ENCODE peak calls at places on chromosomes 12 and 14, in six cellular contexts. One of them, this sample, is unnamed.

GRCh38 chr14:105281354-105282097 is 19.3 kb downstream of the BRF1 start:
- DNase-seq in effector memory CD4-positive, alpha-beta T cell: no peak
- DNase-seq in CD4-positive, CD25-positive, alpha-beta regulatory T cell: peak
- DNase-seq in CD8-positive, alpha-beta memory T cell: no peak
- DNase-seq in upper lobe of right lung: no peak
- DNase-seq in ovary: no peak
- DNase-seq in this sample: peak

GRCh38 chr12:65937181-65937641 is 112.9 kb downstream of the HMGA2 start:
- DNase-seq in effector memory CD4-positive, alpha-beta T cell: no peak
- DNase-seq in CD4-positive, CD25-positive, alpha-beta regulatory T cell: no peak
- DNase-seq in CD8-positive, alpha-beta memory T cell: no peak
- DNase-seq in upper lobe of right lung: no peak
- DNase-seq in ovary: no peak
- DNase-seq in this sample: no peak

GRCh38 chr14:72559227-72559626 is 334.7 kb downstream of the DPF3 start:
- DNase-seq in effector memory CD4-positive, alpha-beta T cell: no peak
- DNase-seq in CD4-positive, CD25-positive, alpha-beta regulatory T cell: no peak
- DNase-seq in CD8-positive, alpha-beta memory T cell: no peak
- DNase-seq in upper lobe of right lung: no peak
- DNase-seq in ovary: no peak
- DNase-seq in this sample: peak

GRCh38 chr12:3490848-3491382 is at the start of gene PRMT8:
- DNase-seq in effector memory CD4-positive, alpha-beta T cell: no peak
- DNase-seq in CD4-positive, CD25-positive, alpha-beta regulatory T cell: no peak
- DNase-seq in CD8-positive, alpha-beta memory T cell: no peak
- DNase-seq in upper lobe of right lung: no peak
- DNase-seq in ovary: no peak
- DNase-seq in this sample: no peak

GRCh38 chr12:1457901-1458300 is 136.5 kb downstream of the FBXL14 start:
- DNase-seq in effector memory CD4-positive, alpha-beta T cell: no peak
- DNase-seq in CD4-positive, CD25-positive, alpha-beta regulatory T cell: no peak
- DNase-seq in CD8-positive, alpha-beta memory T cell: no peak
- DNase-seq in upper lobe of right lung: no peak
- DNase-seq in ovary: no peak
- DNase-seq in this sample: no peak

GRCh38 chr14:99654235-99655000 is 9.5 kb downstream of the HHIPL1 start:
- DNase-seq in effector memory CD4-positive, alpha-beta T cell: no peak
- DNase-seq in CD4-positive, CD25-positive, alpha-beta regulatory T cell: no peak
- DNase-seq in CD8-positive, alpha-beta memory T cell: no peak
- DNase-seq in upper lobe of right lung: no peak
- DNase-seq in ovary: peak
- DNase-seq in this sample: no peak

GRCh38 chr14:101082036-101082435 is 178.5 kb upstream of the RTL1 start:
- DNase-seq in effector memory CD4-positive, alpha-beta T cell: no peak
- DNase-seq in CD4-positive, CD25-positive, alpha-beta regulatory T cell: no peak
- DNase-seq in CD8-positive, alpha-beta memory T cell: no peak
- DNase-seq in upper lobe of right lung: peak
- DNase-seq in ovary: no peak
- DNase-seq in this sample: no peak

GRCh38 chr14:101733211-101733610 is 28.3 kb upstream of the PPP2R5C start:
- DNase-seq in effector memory CD4-positive, alpha-beta T cell: no peak
- DNase-seq in CD4-positive, CD25-positive, alpha-beta regulatory T cell: no peak
- DNase-seq in CD8-positive, alpha-beta memory T cell: no peak
- DNase-seq in upper lobe of right lung: no peak
- DNase-seq in ovary: no peak
- DNase-seq in this sample: no peak

GRCh38 chr12:12784911-12785814 is at the start of gene APOLD1:
- DNase-seq in effector memory CD4-positive, alpha-beta T cell: no peak
- DNase-seq in CD4-positive, CD25-positive, alpha-beta regulatory T cell: no peak
- DNase-seq in CD8-positive, alpha-beta memory T cell: no peak
- DNase-seq in upper lobe of right lung: no peak
- DNase-seq in ovary: no peak
- DNase-seq in this sample: no peak

GRCh38 chr14:37792124-37792523 is 196.7 kb downstream of the TTC6 start:
- DNase-seq in effector memory CD4-positive, alpha-beta T cell: no peak
- DNase-seq in CD4-positive, CD25-positive, alpha-beta regulatory T cell: no peak
- DNase-seq in CD8-positive, alpha-beta memory T cell: no peak
- DNase-seq in upper lobe of right lung: no peak
- DNase-seq in ovary: no peak
- DNase-seq in this sample: no peak

GRCh38 chr14:96203635-96204034 is 1.0 kb upstream of the BDKRB2 start:
- DNase-seq in effector memory CD4-positive, alpha-beta T cell: no peak
- DNase-seq in CD4-positive, CD25-positive, alpha-beta regulatory T cell: no peak
- DNase-seq in CD8-positive, alpha-beta memory T cell: no peak
- DNase-seq in upper lobe of right lung: no peak
- DNase-seq in ovary: no peak
- DNase-seq in this sample: no peak
- H3K4me3 ChIP-seq in effector memory CD4-positive, alpha-beta T cell: no peak
- H3K4me3 ChIP-seq in CD4-positive, CD25-positive, alpha-beta regulatory T cell: no peak
- H3K4me3 ChIP-seq in CD8-positive, alpha-beta memory T cell: no peak
- H3K4me3 ChIP-seq in upper lobe of right lung: no peak
- H3K4me3 ChIP-seq in ovary: no peak
- H3K4me3 ChIP-seq in this sample: no peak

GRCh38 chr14:103857256-103857655 is 9.9 kb upstream of the PPP1R13B start:
- DNase-seq in effector memory CD4-positive, alpha-beta T cell: no peak
- DNase-seq in CD4-positive, CD25-positive, alpha-beta regulatory T cell: no peak
- DNase-seq in CD8-positive, alpha-beta memory T cell: no peak
- DNase-seq in upper lobe of right lung: no peak
- DNase-seq in ovary: no peak
- DNase-seq in this sample: no peak

GRCh38 chr14:103854017-103854808 is 6.8 kb upstream of the PPP1R13B start:
- DNase-seq in effector memory CD4-positive, alpha-beta T cell: no peak
- DNase-seq in CD4-positive, CD25-positive, alpha-beta regulatory T cell: no peak
- DNase-seq in CD8-positive, alpha-beta memory T cell: no peak
- DNase-seq in upper lobe of right lung: no peak
- DNase-seq in ovary: no peak
- DNase-seq in this sample: no peak

GRCh38 chr14:103856105-103856504 is 8.7 kb upstream of the PPP1R13B start:
- DNase-seq in effector memory CD4-positive, alpha-beta T cell: no peak
- DNase-seq in CD4-positive, CD25-positive, alpha-beta regulatory T cell: no peak
- DNase-seq in CD8-positive, alpha-beta memory T cell: no peak
- DNase-seq in upper lobe of right lung: no peak
- DNase-seq in ovary: no peak
- DNase-seq in this sample: no peak

GRCh38 chr14:103855734-103856095 is 8.3 kb upstream of the PPP1R13B start:
- DNase-seq in effector memory CD4-positive, alpha-beta T cell: no peak
- DNase-seq in CD4-positive, CD25-positive, alpha-beta regulatory T cell: no peak
- DNase-seq in CD8-positive, alpha-beta memory T cell: no peak
- DNase-seq in upper lobe of right lung: no peak
- DNase-seq in ovary: no peak
- DNase-seq in this sample: no peak

DNA sequence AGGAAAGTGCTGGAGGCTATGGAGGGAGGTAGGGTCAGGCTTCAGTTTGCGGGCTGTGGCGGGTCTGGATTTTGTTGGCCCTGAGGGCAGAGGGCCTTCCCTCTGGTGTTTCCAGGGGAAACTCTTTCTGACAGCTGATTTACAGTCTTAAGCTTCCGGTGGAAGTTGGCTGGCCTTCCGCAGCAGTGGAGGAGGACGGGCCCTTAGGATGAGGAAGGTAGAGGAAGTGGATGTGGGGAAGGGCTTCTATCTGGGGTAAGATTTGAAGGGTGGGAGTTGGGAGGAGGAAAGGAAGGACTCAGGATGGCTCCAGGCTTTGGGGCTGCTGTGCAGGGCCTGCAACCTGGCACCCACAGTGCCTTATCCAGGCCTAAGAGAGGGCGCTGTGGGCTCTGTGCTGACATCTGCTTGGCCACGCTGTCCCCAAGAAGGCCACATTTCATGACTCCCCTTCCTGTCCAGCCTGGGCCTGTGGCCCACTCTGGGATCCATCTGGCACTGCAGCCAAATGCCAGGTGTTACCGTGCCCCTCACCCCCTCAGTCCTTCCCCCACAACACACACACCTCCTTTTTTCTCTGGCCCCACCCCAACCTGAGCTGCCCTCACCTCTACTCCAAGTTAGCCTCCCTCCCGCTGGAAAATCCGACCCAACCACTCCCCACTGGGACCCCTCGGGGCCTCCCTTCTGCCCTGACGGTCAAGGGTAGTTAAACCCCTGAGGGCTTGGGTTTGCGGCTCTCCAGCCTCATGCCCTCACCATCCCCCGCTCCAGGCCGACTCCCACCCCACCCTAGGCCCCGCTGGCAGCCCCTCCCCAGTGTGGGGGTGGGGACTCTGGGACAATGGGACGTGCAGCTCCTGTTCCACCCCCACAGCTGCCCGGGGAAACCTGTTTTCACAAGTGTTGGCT is 7.7 kb upstream of the PPP1R13B start:
- DNase-seq in effector memory CD4-positive, alpha-beta T cell: no peak
- DNase-seq in CD4-positive, CD25-positive, alpha-beta regulatory T cell: no peak
- DNase-seq in CD8-positive, alpha-beta memory T cell: no peak
- DNase-seq in upper lobe of right lung: peak
- DNase-seq in ovary: no peak
- DNase-seq in this sample: no peak
- H3K4me3 ChIP-seq in effector memory CD4-positive, alpha-beta T cell: no peak
- H3K4me3 ChIP-seq in CD4-positive, CD25-positive, alpha-beta regulatory T cell: no peak
- H3K4me3 ChIP-seq in CD8-positive, alpha-beta memory T cell: no peak
- H3K4me3 ChIP-seq in upper lobe of right lung: no peak
- H3K4me3 ChIP-seq in ovary: no peak
- H3K4me3 ChIP-seq in this sample: no peak

DNA sequence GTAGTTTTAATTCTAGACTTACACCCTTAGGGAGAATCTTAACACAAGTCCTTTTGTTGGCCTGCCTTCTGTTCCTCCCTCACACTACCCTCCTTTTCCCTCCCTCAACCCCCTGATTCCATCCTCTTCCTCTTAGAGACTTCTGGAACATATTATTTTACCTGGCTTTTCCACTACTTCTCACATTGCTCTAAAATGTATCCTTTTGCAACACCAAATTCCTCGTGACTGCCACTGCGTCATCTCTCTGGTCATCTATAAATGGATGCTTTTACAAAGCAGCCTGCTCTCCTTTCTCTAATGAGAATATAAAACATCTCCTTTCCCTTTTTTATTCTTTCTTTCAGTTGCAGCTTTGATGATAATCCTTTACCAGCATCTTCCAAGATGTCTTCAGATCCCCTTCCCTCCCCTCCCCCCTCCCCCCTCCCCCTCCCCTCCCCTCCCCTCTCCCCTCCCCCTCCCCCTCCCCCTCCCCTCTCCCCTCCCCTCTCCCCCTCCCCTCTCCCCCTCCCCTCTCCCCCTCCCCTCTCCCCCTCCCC is 93.6 kb downstream of the DIP2B start:
- DNase-seq in effector memory CD4-positive, alpha-beta T cell: no peak
- DNase-seq in CD4-positive, CD25-positive, alpha-beta regulatory T cell: no peak
- DNase-seq in CD8-positive, alpha-beta memory T cell: no peak
- DNase-seq in upper lobe of right lung: no peak
- DNase-seq in ovary: no peak
- DNase-seq in this sample: no peak
- H3K4me3 ChIP-seq in effector memory CD4-positive, alpha-beta T cell: no peak
- H3K4me3 ChIP-seq in CD4-positive, CD25-positive, alpha-beta regulatory T cell: no peak
- H3K4me3 ChIP-seq in CD8-positive, alpha-beta memory T cell: no peak
- H3K4me3 ChIP-seq in upper lobe of right lung: no peak
- H3K4me3 ChIP-seq in ovary: no peak
- H3K4me3 ChIP-seq in this sample: no peak

GRCh38 chr12:8917031-8917430 is 2.7 kb downstream of the PHC1 start:
- DNase-seq in effector memory CD4-positive, alpha-beta T cell: no peak
- DNase-seq in CD4-positive, CD25-positive, alpha-beta regulatory T cell: no peak
- DNase-seq in CD8-positive, alpha-beta memory T cell: no peak
- DNase-seq in upper lobe of right lung: no peak
- DNase-seq in ovary: no peak
- DNase-seq in this sample: no peak

GRCh38 chr12:8913702-8914032 is 642 bp upstream of the PHC1 start:
- DNase-seq in effector memory CD4-positive, alpha-beta T cell: no peak
- DNase-seq in CD4-positive, CD25-positive, alpha-beta regulatory T cell: no peak
- DNase-seq in CD8-positive, alpha-beta memory T cell: no peak
- DNase-seq in upper lobe of right lung: no peak
- DNase-seq in ovary: no peak
- DNase-seq in this sample: no peak

GRCh38 chr12:8917751-8918150 is 3.4 kb downstream of the PHC1 start:
- DNase-seq in effector memory CD4-positive, alpha-beta T cell: no peak
- DNase-seq in CD4-positive, CD25-positive, alpha-beta regulatory T cell: no peak
- DNase-seq in CD8-positive, alpha-beta memory T cell: no peak
- DNase-seq in upper lobe of right lung: no peak
- DNase-seq in ovary: no peak
- DNase-seq in this sample: no peak

GRCh38 chr12:8914716-8915526 is 612 bp downstream of the PHC1 start:
- DNase-seq in effector memory CD4-positive, alpha-beta T cell: peak
- DNase-seq in CD4-positive, CD25-positive, alpha-beta regulatory T cell: peak
- DNase-seq in CD8-positive, alpha-beta memory T cell: peak
- DNase-seq in upper lobe of right lung: peak
- DNase-seq in ovary: peak
- DNase-seq in this sample: peak

GRCh38 chr12:8916154-8916553 is 1.8 kb downstream of the PHC1 start:
- DNase-seq in effector memory CD4-positive, alpha-beta T cell: no peak
- DNase-seq in CD4-positive, CD25-positive, alpha-beta regulatory T cell: no peak
- DNase-seq in CD8-positive, alpha-beta memory T cell: no peak
- DNase-seq in upper lobe of right lung: no peak
- DNase-seq in ovary: no peak
- DNase-seq in this sample: no peak
- H3K4me3 ChIP-seq in effector memory CD4-positive, alpha-beta T cell: no peak
- H3K4me3 ChIP-seq in CD4-positive, CD25-positive, alpha-beta regulatory T cell: peak
- H3K4me3 ChIP-seq in CD8-positive, alpha-beta memory T cell: no peak
- H3K4me3 ChIP-seq in upper lobe of right lung: no peak
- H3K4me3 ChIP-seq in ovary: no peak
- H3K4me3 ChIP-seq in this sample: no peak

GRCh38 chr12:58655375-58655774 is 264.9 kb downstream of the LRIG3 start:
- DNase-seq in effector memory CD4-positive, alpha-beta T cell: no peak
- DNase-seq in CD4-positive, CD25-positive, alpha-beta regulatory T cell: no peak
- DNase-seq in CD8-positive, alpha-beta memory T cell: no peak
- DNase-seq in upper lobe of right lung: no peak
- DNase-seq in ovary: no peak
- DNase-seq in this sample: no peak
- H3K4me3 ChIP-seq in effector memory CD4-positive, alpha-beta T cell: no peak
- H3K4me3 ChIP-seq in CD4-positive, CD25-positive, alpha-beta regulatory T cell: no peak
- H3K4me3 ChIP-seq in CD8-positive, alpha-beta memory T cell: no peak
- H3K4me3 ChIP-seq in upper lobe of right lung: no peak
- H3K4me3 ChIP-seq in ovary: no peak
- H3K4me3 ChIP-seq in this sample: no peak

DNA sequence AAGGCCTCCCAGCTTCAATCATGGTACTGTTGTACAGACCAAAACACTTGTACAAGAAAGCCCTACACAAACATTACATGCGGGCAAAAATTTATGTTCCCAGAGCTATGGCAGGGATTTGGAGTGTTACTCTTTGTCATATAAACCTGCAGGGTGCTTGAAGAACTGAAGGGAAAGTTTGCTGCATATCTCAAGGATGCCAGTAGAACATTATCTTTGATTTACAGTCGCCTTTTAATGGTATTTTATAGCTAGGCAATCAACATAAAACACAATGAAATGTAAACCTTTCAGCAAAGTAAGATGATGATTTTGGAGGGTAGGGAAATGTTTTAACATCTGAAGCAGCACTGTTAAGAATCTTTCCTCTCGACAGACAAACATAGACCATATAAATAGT is 305.6 kb downstream of the KCNH5 start:
- DNase-seq in effector memory CD4-positive, alpha-beta T cell: no peak
- DNase-seq in CD4-positive, CD25-positive, alpha-beta regulatory T cell: no peak
- DNase-seq in CD8-positive, alpha-beta memory T cell: no peak
- DNase-seq in upper lobe of right lung: no peak
- DNase-seq in ovary: no peak
- DNase-seq in this sample: no peak
- H3K4me3 ChIP-seq in effector memory CD4-positive, alpha-beta T cell: no peak
- H3K4me3 ChIP-seq in CD4-positive, CD25-positive, alpha-beta regulatory T cell: no peak
- H3K4me3 ChIP-seq in CD8-positive, alpha-beta memory T cell: no peak
- H3K4me3 ChIP-seq in upper lobe of right lung: no peak
- H3K4me3 ChIP-seq in ovary: no peak
- H3K4me3 ChIP-seq in this sample: no peak

GRCh38 chr12:108722463-108722862 is 8.9 kb downstream of the CORO1C start:
- DNase-seq in effector memory CD4-positive, alpha-beta T cell: no peak
- DNase-seq in CD4-positive, CD25-positive, alpha-beta regulatory T cell: no peak
- DNase-seq in CD8-positive, alpha-beta memory T cell: no peak
- DNase-seq in upper lobe of right lung: no peak
- DNase-seq in ovary: no peak
- DNase-seq in this sample: no peak
- H3K4me3 ChIP-seq in effector memory CD4-positive, alpha-beta T cell: no peak
- H3K4me3 ChIP-seq in CD4-positive, CD25-positive, alpha-beta regulatory T cell: no peak
- H3K4me3 ChIP-seq in CD8-positive, alpha-beta memory T cell: no peak
- H3K4me3 ChIP-seq in upper lobe of right lung: no peak
- H3K4me3 ChIP-seq in ovary: no peak
- H3K4me3 ChIP-seq in this sample: no peak

This sample was measured in Jurkat, Clone E6-1.